ENCODE peak calls at places on chromosome 18, in four cellular contexts. R, Q, Z and J are unnamed samples.

GRCh38 chr18:46596119-46596518 is 60.9 kb downstream of the LOXHD1 start:
- DNase-seq in Z (no peak), Q (no peak), R (no peak), J (no peak)

GRCh38 chr18:49161627-49162026 is 210.9 kb upstream of the SMAD7 start:
- DNase-seq in Q (no peak), R (peak), Z (no peak), J (peak)

GRCh38 chr18:9619990-9620389 is 5.6 kb upstream of the PPP4R1 start:
- DNase-seq in Z (no peak), R (no peak), Q (no peak), J (no peak)

GRCh38 chr18:43078485-43079092 is 36.9 kb downstream of the RIT2 start:
- DNase-seq in Z (no peak), R (no peak), Q (no peak), J (peak)

GRCh38 chr18:75183524-75183923 is 25.4 kb downstream of the PTGR3 start:
- DNase-seq in Z (no peak), R (no peak), Q (no peak), J (no peak)

GRCh38 chr18:71682591-71682990 is 861.6 kb downstream of the CBLN2 start:
- DNase-seq in Z (peak), R (no peak), Q (no peak), J (no peak)

GRCh38 chr18:70981400-70982140 is 692.7 kb downstream of the SOCS6 start:
- DNase-seq in Q (no peak), Z (no peak), R (no peak), J (peak)

GRCh38 chr18:10167759-10168158 is 253.9 kb downstream of the VAPA start:
- DNase-seq in Z (no peak), Q (no peak), R (no peak), J (no peak)

GRCh38 chr18:26327062-26327461 is 100.8 kb downstream of the TAF4B start:
- DNase-seq in Q (no peak), Z (no peak), R (no peak), J (no peak)

GRCh38 chr18:51191139-51191717 is 6.3 kb downstream of the MEX3C start:
- DNase-seq in R (no peak), Z (no peak), Q (no peak), J (no peak)

GRCh38 chr18:596288-596881 is 403 bp upstream of the CLUL1 start:
- DNase-seq in R (no peak), Z (peak), Q (peak), J (peak)

GRCh38 chr18:72613589-72613988 is 69.4 kb upstream of the CBLN2 start:
- DNase-seq in Q (no peak), R (no peak), Z (no peak), J (no peak)

GRCh38 chr18:12883684-12884520 is at the start of gene PTPN2:
- DNase-seq in Z (peak), R (peak), Q (peak), J (peak)

GRCh38 chr18:39389800-39390379 is 1824.3 kb upstream of the CELF4 start:
- DNase-seq in Q (peak), Z (peak), R (no peak), J (no peak)

DNA sequence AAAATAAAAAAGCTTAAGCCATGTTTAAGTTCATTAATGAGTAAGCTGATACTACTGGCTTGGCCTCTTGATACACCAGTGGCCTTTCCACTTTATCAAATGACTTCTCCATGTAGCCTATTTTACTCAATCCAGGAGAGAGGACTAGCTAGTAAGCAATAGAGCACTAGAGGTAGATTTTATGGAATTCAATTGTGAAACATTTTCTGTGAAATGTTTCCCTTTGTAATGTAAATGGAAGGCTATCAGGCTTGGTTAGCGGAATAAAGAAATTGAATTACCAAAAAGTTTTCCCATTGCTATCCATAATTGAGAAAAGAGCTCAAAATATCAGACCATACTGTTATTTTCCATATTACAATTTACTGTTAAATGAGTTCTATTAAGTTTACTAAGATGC is 515.4 kb upstream of the CDH2 start:
- DNase-seq in Z (no peak), Q (no peak), R (no peak), J (no peak)
- TF ChIP-seq TCF12 in Z (no peak), Q (no peak), R (no peak), J (no peak)

DNA sequence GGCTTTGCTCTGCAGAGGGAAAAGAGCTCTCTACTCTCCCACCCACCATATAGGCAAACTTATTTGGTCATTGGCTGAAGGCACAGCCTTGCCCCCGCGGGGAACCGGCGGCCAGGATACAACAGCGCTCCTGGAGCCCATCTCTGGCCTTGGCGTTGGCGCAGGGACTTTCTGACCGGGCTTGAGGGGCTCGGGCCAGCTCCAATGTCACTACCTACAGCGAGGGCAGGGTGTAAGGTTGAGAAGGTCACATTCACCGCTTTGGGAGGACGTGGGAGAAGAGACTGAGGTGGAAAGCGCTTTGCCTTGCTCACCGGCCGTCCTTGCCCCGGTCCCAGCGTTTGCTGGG is 2.2 kb downstream of the ONECUT2 start:
- DNase-seq in Z (peak), R (no peak), Q (peak), J (peak)
- TF ChIP-seq TCF12 in Z (no peak), R (no peak), Q (no peak), J (no peak)

GRCh38 chr18:3525870-3526420 is 76.0 kb downstream of the TGIF1 start:
- DNase-seq in Z (no peak), R (peak), Q (no peak), J (no peak)
- TF ChIP-seq TCF12 in Z (no peak), R (peak), Q (no peak), J (no peak)

GRCh38 chr18:62754026-62754425 is 38.7 kb downstream of the PHLPP1 start:
- DNase-seq in R (no peak), Q (no peak), Z (no peak), J (no peak)

GRCh38 chr18:62749389-62749788 is 34.0 kb downstream of the PHLPP1 start:
- DNase-seq in R (no peak), Z (no peak), Q (no peak), J (no peak)

GRCh38 chr18:62751341-62751821 is 36.0 kb downstream of the PHLPP1 start:
- DNase-seq in R (no peak), Q (no peak), Z (no peak), J (no peak)

GRCh38 chr18:62755454-62755853 is 40.1 kb downstream of the PHLPP1 start:
- DNase-seq in Z (no peak), Q (no peak), R (no peak), J (no peak)

DNA sequence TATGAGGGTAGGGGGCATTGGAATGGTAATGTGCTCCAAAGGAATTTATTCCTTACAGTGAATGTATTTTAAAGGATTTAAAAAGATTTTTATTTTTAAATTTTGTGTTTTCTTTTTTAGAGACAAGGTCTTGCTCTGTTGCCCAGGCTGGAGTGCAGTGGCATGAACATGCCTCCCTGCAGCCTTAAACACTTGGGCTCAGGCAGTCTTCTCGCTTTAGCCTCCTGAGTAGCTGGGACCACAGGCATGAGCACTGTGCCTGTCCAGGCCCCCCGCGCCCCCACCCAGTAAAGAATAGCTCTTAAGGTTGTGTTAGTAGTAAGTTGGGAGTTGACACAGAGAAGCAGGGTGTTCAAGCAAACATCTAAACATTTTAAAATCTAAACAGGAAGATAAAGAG is 36.6 kb downstream of the PHLPP1 start:
- DNase-seq in Q (no peak), Z (no peak), R (no peak), J (no peak)
- TF ChIP-seq TCF12 in Q (no peak), Z (no peak), R (no peak), J (no peak)

DNA sequence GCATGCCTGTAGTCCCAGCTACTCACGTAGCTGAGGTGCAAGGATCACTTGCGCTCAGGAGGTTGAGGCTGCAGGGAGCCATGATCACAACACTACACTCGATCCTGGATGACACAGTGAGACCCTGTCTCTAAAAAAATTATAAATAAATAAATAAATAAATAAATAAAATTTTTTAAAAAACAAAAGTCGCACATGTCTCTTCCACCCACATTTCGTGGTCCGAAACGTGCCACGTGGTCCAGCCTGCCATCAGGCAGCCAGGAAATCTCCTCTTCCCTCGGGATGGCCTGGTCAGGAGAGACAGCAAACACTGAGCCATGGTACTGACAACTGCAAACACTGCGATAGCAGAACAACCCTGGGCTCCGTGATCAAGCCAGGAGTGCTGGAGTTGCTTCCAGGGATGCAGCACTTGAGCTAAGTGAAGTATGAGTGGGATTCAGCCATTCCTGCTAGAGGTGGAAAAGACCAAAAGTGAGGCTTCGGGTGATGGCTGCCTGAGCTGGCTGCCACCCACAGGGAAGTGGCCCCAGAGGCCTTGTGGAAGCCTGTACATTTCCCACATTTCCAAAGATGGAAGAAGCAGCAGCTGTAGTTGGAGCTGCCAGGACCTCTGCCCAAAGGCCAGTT is 193.1 kb downstream of the SMAD2 start:
- DNase-seq in R (no peak), Z (no peak), Q (peak), J (no peak)
- TF ChIP-seq TCF12 in R (no peak), Z (no peak), Q (no peak), J (no peak)

GRCh38 chr18:33316146-33316587 is 124.4 kb downstream of the CCDC178 start:
- DNase-seq in R (no peak), Q (peak), Z (no peak), J (no peak)
- TF ChIP-seq TCF12 in R (no peak), Q (no peak), Z (no peak), J (no peak)

GRCh38 chr18:57768557-57769326 is 34.4 kb downstream of the ATP8B1 start:
- DNase-seq in Z (no peak), Q (no peak), R (no peak), J (no peak)

GRCh38 chr18:57772387-57772799 is 30.7 kb downstream of the ATP8B1 start:
- DNase-seq in R (no peak), Q (no peak), Z (peak), J (no peak)

GRCh38 chr18:57771183-57771582 is 31.9 kb downstream of the ATP8B1 start:
- DNase-seq in Q (no peak), R (no peak), Z (no peak), J (no peak)

GRCh38 chr18:57767259-57768050 is 35.7 kb downstream of the ATP8B1 start:
- DNase-seq in R (no peak), Q (no peak), Z (no peak), J (no peak)

GRCh38 chr18:57771626-57772025 is 31.5 kb downstream of the ATP8B1 start:
- DNase-seq in Q (no peak), Z (no peak), R (no peak), J (no peak)
- TF ChIP-seq TCF12 in Q (no peak), Z (no peak), R (no peak), J (no peak)

DNA sequence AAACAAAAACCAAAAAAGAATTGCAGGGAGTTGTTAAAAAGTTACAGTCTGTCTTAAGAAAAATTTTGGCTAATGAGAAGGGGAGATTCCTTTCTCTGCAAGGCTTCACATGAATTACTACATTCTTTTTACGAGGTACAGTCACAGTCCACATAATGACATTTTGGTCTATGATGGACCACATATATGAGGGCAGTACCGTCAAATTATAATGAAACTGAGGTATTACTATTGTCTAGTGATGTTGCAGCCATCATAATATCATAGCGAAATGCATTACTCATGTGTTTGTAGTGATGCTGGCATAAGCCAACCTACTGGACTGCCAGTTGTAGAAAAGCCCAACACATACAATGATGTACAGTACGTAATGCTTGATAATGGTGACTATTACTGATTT is 12.5 kb downstream of the SERPINB7 start:
- DNase-seq in Z (no peak), Q (no peak), R (no peak), J (no peak)
- TF ChIP-seq TCF12 in Z (no peak), Q (no peak), R (no peak), J (no peak)

GRCh38 chr18:58231930-58232329 is 187.9 kb downstream of the NEDD4L start:
- DNase-seq in Z (peak), R (no peak), Q (no peak), J (no peak)

GRCh38 chr18:58232674-58233073 is 188.6 kb downstream of the NEDD4L start:
- DNase-seq in Q (no peak), R (no peak), Z (peak), J (no peak)

GRCh38 chr18:58229162-58229561 is 185.1 kb downstream of the NEDD4L start:
- DNase-seq in Q (no peak), R (no peak), Z (no peak), J (no peak)

GRCh38 chr18:58228762-58229161 is 184.7 kb downstream of the NEDD4L start:
- DNase-seq in Q (no peak), Z (no peak), R (no peak), J (no peak)

GRCh38 chr18:58230438-58231179 is 186.6 kb downstream of the NEDD4L start:
- DNase-seq in Z (no peak), Q (no peak), R (no peak), J (no peak)
- TF ChIP-seq TCF12 in Z (no peak), Q (no peak), R (no peak), J (no peak)